ENCODE peak calls at places on chromosomes 4 and X, in nine cellular contexts. P, N, J, S, Q, D, B, R and E are unnamed samples.

GRCh38 chr4:60588556-60588955 is 611.6 kb upstream of the ADGRL3 start:
- DNase-seq in P (no peak), N (no peak), J (no peak), S (no peak), Q (no peak), D (no peak), B (no peak), R (no peak), E (no peak)

GRCh38 chr4:41542526-41543270 is 4.7 kb downstream of the LIMCH1 start:
- DNase-seq in P (no peak), N (no peak), J (no peak), S (no peak), Q (no peak), D (no peak), B (no peak), R (no peak), E (no peak)

GRCh38 chrX:133913658-133914388 is 71.6 kb downstream of the GPC3 start:
- DNase-seq in P (peak; percentile 71), N (no peak), J (no peak), S (peak; percentile 17), Q (no peak), D (no peak), B (no peak), R (no peak), E (peak; percentile 78)

GRCh38 chr4:158008551-158009218 is 164.1 kb downstream of the GASK1B start:
- DNase-seq in P (no peak), N (peak; percentile 74), J (no peak), S (no peak), Q (no peak), D (peak; percentile 66), B (no peak), R (no peak), E (no peak)

GRCh38 chr4:54315561-54315960 is 86.5 kb downstream of the PDGFRA start:
- DNase-seq in P (no peak), N (no peak), J (no peak), S (no peak), Q (no peak), D (no peak), B (no peak), R (no peak), E (no peak)

GRCh38 chrX:129488359-129488758 is 34.9 kb downstream of the SMARCA1 start:
- DNase-seq in P (no peak), N (no peak), J (no peak), S (no peak), Q (no peak), D (no peak), B (no peak), R (no peak), E (no peak)

GRCh38 chrX:18873189-18873791 is 110.6 kb downstream of the PHKA2 start:
- DNase-seq in P (no peak), N (peak; percentile 82), J (no peak), S (peak; percentile 13), Q (peak; percentile 47), D (no peak), B (no peak), R (peak; percentile 67), E (no peak)

GRCh38 chrX:48493890-48494364 is 14.9 kb upstream of the PORCN start:
- DNase-seq in P (peak; percentile 74), N (peak; percentile 58), J (peak; percentile 15), S (peak; percentile 28), Q (no peak), D (no peak), B (no peak), R (peak; percentile 36), E (peak; percentile 91)

GRCh38 chr4:122639181-122639580 is 18.3 kb upstream of the IL21 start:
- DNase-seq in P (no peak), N (no peak), J (peak; percentile 4), S (no peak), Q (no peak), D (no peak), B (no peak), R (peak; percentile 53), E (no peak)

GRCh38 chr4:87032884-87033533 is 98.2 kb downstream of the AFF1 start:
- DNase-seq in P (peak; percentile 59), N (peak; percentile 83), J (peak; percentile 85), S (peak; percentile 39), Q (no peak), D (no peak), B (no peak), R (no peak), E (no peak)

GRCh38 chrX:29690061-29690460 is 525.3 kb upstream of the MAGEB2 start:
- DNase-seq in P (no peak), N (peak; percentile 53), J (no peak), S (no peak), Q (no peak), D (no peak), B (no peak), R (no peak), E (no peak)

GRCh38 chr4:20520901-20521300 is 179.4 kb upstream of the PACRGL start:
- DNase-seq in P (no peak), N (peak; percentile 47), J (no peak), S (no peak), Q (no peak), D (no peak), B (no peak), R (no peak), E (no peak)

GRCh38 chr4:71132486-71132885 is 139.0 kb downstream of the DCK start:
- DNase-seq in P (no peak), N (peak; percentile 46), J (no peak), S (no peak), Q (no peak), D (no peak), B (no peak), R (no peak), E (no peak)

GRCh38 chr4:79025170-79025569 is 85.9 kb upstream of the PAQR3 start:
- DNase-seq in P (no peak), N (no peak), J (peak; percentile 18), S (no peak), Q (no peak), D (no peak), B (no peak), R (no peak), E (no peak)

GRCh38 chr4:76233534-76233933 is 18.0 kb upstream of the FAM47E start:
- DNase-seq in P (no peak), N (no peak), J (no peak), S (no peak), Q (no peak), D (no peak), B (no peak), R (no peak), E (peak; percentile 87)

GRCh38 chrX:101229155-101229554 is 9.6 kb downstream of the DRP2 start:
- DNase-seq in P (no peak), N (peak; percentile 78), J (no peak), S (no peak), Q (no peak), D (no peak), B (no peak), R (peak; percentile 32), E (no peak)

GRCh38 chr4:41095973-41096372 is 118.4 kb downstream of the APBB2 start:
- DNase-seq in P (no peak), N (peak; percentile 47), J (no peak), S (no peak), Q (no peak), D (no peak), B (no peak), R (no peak), E (no peak)

GRCh38 chrX:9171841-9172240 is 137.9 kb upstream of the FAM9B start:
- DNase-seq in P (no peak), N (peak; percentile 57), J (no peak), S (no peak), Q (no peak), D (no peak), B (no peak), R (no peak), E (no peak)

GRCh38 chr4:135497563-135498152 is 1296.1 kb upstream of the PABPC4L start:
- DNase-seq in P (no peak), N (no peak), J (no peak), S (no peak), Q (no peak), D (no peak), B (no peak), R (no peak), E (no peak)

GRCh38 chrX:12974797-12975669 is at the start of gene TMSB4X:
- DNase-seq in P (peak; percentile 95), N (peak; percentile 70), J (peak; percentile 77), S (peak; percentile 85), Q (peak; percentile 89), D (peak; percentile 83), B (peak; percentile 67), R (peak; percentile 89), E (peak; percentile 94)

GRCh38 chrX:78708171-78708570 is 39.3 kb upstream of the LPAR4 start:
- DNase-seq in P (peak; percentile 48), N (peak; percentile 62), J (no peak), S (no peak), Q (no peak), D (no peak), B (no peak), R (peak; percentile 6), E (peak; percentile 47)

GRCh38 chr4:114519368-114519767 is 79.2 kb upstream of the UGT8 start:
- DNase-seq in P (peak; percentile 10), N (no peak), J (no peak), S (no peak), Q (no peak), D (no peak), B (no peak), R (no peak), E (no peak)

GRCh38 chr4:16457944-16458343 is 231.7 kb upstream of the TAPT1 start:
- DNase-seq in P (no peak), N (peak; percentile 6), J (no peak), S (no peak), Q (no peak), D (no peak), B (no peak), R (no peak), E (no peak)